ENCODE peak calls at places on chromosomes 12 and 14, in nine cellular contexts. K, Y, N, P, W, F, J, B and Z are unnamed samples. For H3K4me1, the result is how much of the 10 kb centered on the place peaks cover.

GRCh38 chr12:44019118-44019517 is 183.2 kb downstream of the TMEM117 start:
- DNase-seq in W (no peak), P (no peak), Y (no peak), K (no peak), N (no peak), J (no peak), F (no peak), B (no peak), Z (no peak)

GRCh38 chr14:100715803-100716202 is 10.9 kb upstream of the DLK1 start:
- DNase-seq in K (no peak), P (no peak), N (no peak), Y (no peak), W (no peak), B (no peak), J (no peak), F (no peak), Z (no peak)

GRCh38 chr14:34161351-34162169 is 210.7 kb upstream of the EGLN3 start:
- DNase-seq in N (no peak), F (no peak), B (no peak), P (no peak), W (no peak), Y (no peak), K (no peak), J (no peak), Z (no peak)

GRCh38 chr12:105831372-105831771 is 307.4 kb downstream of the NUAK1 start:
- DNase-seq in F (no peak), B (no peak), J (no peak), N (no peak), Y (no peak), P (no peak), W (no peak), K (no peak), Z (peak)

GRCh38 chr12:102023343-102023930 is 38.4 kb downstream of the WASHC3 start:
- DNase-seq in K (no peak), N (no peak), P (no peak), J (no peak), W (no peak), B (no peak), F (no peak), Y (no peak), Z (no peak)

GRCh38 chr12:85733984-85734383 is 102.2 kb downstream of the RASSF9 start:
- DNase-seq in W (no peak), N (no peak), J (no peak), F (no peak), B (no peak), P (no peak), Y (no peak), K (no peak), Z (no peak)

GRCh38 chr14:57833304-57833703 is 32.6 kb downstream of the SLC35F4 start:
- DNase-seq in N (peak), B (peak), F (no peak), J (no peak), Y (peak), W (no peak), P (peak), K (peak), Z (no peak)

GRCh38 chr12:50039151-50039835 is 14.0 kb upstream of the RACGAP1 start:
- DNase-seq in N (peak), J (peak), K (peak), B (peak), F (peak), P (peak), W (peak), Y (peak), Z (peak)

GRCh38 chr12:114414866-114415524 is 9.1 kb upstream of the TBX5 start:
- DNase-seq in J (no peak), W (no peak), F (no peak), P (no peak), Y (no peak), N (no peak), B (no peak), K (no peak), Z (no peak)

GRCh38 chr12:67531051-67531450 is 117.5 kb upstream of the DYRK2 start:
- DNase-seq in J (no peak), K (no peak), Y (no peak), W (no peak), P (no peak), N (no peak), F (no peak), B (no peak), Z (peak)

GRCh38 chr14:37230551-37231194 is 32.9 kb downstream of the MIPOL1 start:
- DNase-seq in F (no peak), B (no peak), P (peak), J (peak), N (peak), K (no peak), Y (no peak), W (no peak), Z (no peak)

GRCh38 chr14:66652736-66653135 is 144.8 kb downstream of the GPHN start:
- DNase-seq in B (no peak), W (no peak), K (no peak), Y (no peak), N (no peak), P (no peak), J (no peak), F (no peak), Z (no peak)

GRCh38 chr14:55062517-55063351 is 11.3 kb downstream of the MAPK1IP1L start:
- DNase-seq in J (no peak), B (peak), F (no peak), N (no peak), K (no peak), P (no peak), Y (peak), W (no peak), Z (no peak)

GRCh38 chr14:53355581-53356112 is 202.5 kb upstream of the DDHD1 start:
- DNase-seq in B (no peak), J (no peak), Y (no peak), K (no peak), F (no peak), W (no peak), N (peak), P (peak), Z (no peak)

GRCh38 chr14:65237956-65238355 is 135.6 kb upstream of the MAX start:
- DNase-seq in N (no peak), K (no peak), B (no peak), Y (no peak), W (no peak), P (no peak), F (peak), J (peak), Z (no peak)

GRCh38 chr14:25622752-25623151 is 572.8 kb upstream of the STXBP6 start:
- DNase-seq in B (no peak), P (no peak), J (no peak), W (no peak), Y (no peak), N (no peak), F (no peak), K (no peak), Z (no peak)

GRCh38 chr12:113163030-113163360 is 13.5 kb downstream of the CFAP73 start:
- DNase-seq in F (no peak), B (no peak), Y (no peak), W (no peak), J (no peak), K (no peak), P (no peak), N (no peak), Z (no peak)

GRCh38 chr12:113164014-113164413 is 14.5 kb downstream of the CFAP73 start:
- DNase-seq in N (no peak), J (no peak), P (no peak), W (no peak), Y (no peak), F (no peak), B (no peak), K (no peak), Z (no peak)

GRCh38 chr12:113159937-113160336 is 10.4 kb downstream of the CFAP73 start:
- DNase-seq in B (no peak), J (no peak), N (no peak), P (no peak), W (no peak), K (no peak), Y (no peak), F (no peak), Z (no peak)

GRCh38 chr12:113162102-113163029 is 12.8 kb downstream of the CFAP73 start:
- DNase-seq in F (no peak), B (peak), K (no peak), J (peak), W (no peak), N (no peak), P (no peak), Y (no peak), Z (no peak)

GRCh38 chr12:113161415-113162016 is 12.0 kb downstream of the CFAP73 start:
- DNase-seq in N (peak), Y (no peak), P (peak), J (peak), K (no peak), B (no peak), F (no peak), W (no peak), Z (no peak)
- TF ChIP-seq POLR2A in N (no peak), Y (no peak), P (no peak), J (no peak), K (no peak), B (no peak), F (no peak), W (no peak), Z (no peak)

DNA sequence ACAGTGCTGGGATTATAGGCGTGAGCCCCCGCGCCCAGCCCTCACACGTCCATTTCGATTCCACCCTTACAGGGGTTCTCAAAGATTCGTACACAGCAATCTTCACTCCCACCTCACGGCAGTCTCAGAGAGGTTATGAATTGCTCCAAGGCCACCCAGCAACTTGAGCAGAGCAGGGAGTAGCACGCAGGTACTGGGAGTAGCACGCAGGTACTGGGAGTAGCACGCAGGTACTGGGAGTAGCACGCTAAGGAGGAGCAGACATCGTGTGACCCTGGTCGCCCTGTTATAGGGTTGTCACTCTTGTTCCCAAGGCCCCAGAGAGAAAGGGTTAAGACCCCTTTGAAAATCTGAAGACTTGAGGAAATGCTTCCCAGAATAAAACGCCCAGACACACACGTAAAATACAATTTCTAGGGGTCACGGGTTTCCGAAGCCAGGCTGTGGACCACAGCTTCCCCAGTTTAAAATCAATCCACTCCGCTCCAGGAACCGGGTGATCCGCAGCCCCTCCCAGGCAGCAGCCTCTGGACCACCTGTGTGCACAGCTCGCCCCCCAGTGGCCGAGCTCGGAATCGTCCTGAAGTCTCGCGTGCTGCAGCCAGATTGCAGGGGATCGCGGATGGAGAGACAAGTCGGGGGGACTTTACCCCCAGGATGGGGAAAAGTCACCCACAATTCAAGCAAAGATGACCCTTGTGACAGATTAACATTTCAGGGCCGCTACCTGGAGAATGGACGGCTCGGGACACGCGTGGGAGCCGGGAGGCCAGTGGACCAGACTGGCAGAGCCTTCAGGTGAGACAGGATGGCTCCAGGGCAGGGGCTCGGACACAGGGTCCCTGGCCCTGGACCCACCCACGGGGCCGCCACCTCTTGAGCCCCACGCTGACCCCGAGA is 92.0 kb downstream of the SCARB1 start:
- DNase-seq in Y (peak), J (peak), K (peak), W (peak), F (peak), N (peak), B (peak), P (peak), Z (peak)
- H3K4me1 ChIP-seq in Y (under half), J (under half), K (under half), W (under half), F (under half), N (under half), B (under half), P (half or more), Z (under half)

GRCh38 chr12:133037207-133038005 is at the start of gene ZNF84:
- DNase-seq in J (peak), Y (peak), N (peak), P (peak), W (peak), K (peak), F (peak), B (peak), Z (peak)
- TF ChIP-seq POLR2A in J (no peak), Y (peak), N (no peak), P (peak), W (peak), K (peak), F (no peak), B (peak), Z (peak)

DNA sequence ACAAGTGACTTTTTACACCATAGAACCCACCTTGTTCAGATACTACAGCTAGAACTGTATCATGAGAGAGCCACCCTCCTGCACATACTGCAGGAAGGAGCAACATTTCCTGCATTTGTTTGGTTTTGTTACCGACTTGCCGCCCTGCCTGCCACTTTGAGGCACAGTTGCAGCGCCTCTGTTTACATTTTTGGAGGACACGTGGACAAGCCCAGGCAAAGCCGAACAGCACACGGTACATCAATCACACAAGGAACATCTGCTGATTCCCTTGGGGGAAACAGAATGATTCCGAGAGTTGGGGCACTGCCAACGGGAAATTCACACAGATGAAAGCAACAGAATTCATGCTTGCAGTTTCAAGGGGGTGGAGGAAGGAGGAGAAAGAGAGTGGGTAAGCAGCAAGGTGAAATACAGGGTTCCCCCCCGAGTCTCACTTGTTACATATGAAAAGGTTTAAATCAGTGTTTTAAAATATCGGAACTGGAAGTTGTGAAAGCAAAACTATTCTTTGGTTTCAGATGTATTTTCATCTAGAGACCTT is 110.7 kb downstream of the BTG1 start:
- DNase-seq in W (peak), F (peak), N (peak), P (peak), B (peak), J (peak), Y (peak), K (peak), Z (peak)
- H3K4me1 ChIP-seq in W (under half), F (half or more), N (under half), P (under half), B (under half), J (under half), Y (under half), K (under half), Z (half or more)

DNA sequence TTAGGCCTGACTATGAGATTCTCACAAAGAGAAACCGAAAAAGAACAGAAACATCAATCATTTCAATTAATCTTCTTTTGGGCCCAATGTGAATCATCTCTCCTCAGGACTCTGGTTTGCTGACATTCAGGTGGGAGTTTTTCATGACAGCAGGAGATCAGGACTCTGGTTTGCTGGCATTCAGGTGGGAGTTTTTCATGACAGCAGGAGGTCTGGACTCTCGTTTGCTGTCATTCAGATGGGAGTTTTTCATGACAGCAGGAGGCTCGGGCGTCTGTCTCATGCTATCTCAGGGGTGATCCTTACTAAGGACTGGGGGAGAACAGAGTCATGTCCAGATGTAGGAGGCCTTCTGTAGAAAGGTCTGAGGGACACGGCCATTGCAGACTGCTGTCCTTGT is 40.1 kb upstream of the PARP11 start:
- DNase-seq in B (no peak), N (no peak), P (no peak), W (no peak), J (no peak), K (no peak), Y (no peak), F (no peak), Z (no peak)
- TF ChIP-seq POLR2A in B (no peak), N (no peak), P (no peak), W (no peak), J (no peak), K (no peak), Y (no peak), F (no peak), Z (no peak)

GRCh38 chr14:89307409-89307808 is 109.6 kb downstream of the FOXN3 start:
- DNase-seq in Y (no peak), K (no peak), B (no peak), F (no peak), P (no peak), W (no peak), N (no peak), J (no peak), Z (no peak)
- H3K4me1 ChIP-seq in Y (under half), K (under half), B (half or more), F (half or more), P (under half), W (under half), N (under half), J (under half), Z (half or more)

DNA sequence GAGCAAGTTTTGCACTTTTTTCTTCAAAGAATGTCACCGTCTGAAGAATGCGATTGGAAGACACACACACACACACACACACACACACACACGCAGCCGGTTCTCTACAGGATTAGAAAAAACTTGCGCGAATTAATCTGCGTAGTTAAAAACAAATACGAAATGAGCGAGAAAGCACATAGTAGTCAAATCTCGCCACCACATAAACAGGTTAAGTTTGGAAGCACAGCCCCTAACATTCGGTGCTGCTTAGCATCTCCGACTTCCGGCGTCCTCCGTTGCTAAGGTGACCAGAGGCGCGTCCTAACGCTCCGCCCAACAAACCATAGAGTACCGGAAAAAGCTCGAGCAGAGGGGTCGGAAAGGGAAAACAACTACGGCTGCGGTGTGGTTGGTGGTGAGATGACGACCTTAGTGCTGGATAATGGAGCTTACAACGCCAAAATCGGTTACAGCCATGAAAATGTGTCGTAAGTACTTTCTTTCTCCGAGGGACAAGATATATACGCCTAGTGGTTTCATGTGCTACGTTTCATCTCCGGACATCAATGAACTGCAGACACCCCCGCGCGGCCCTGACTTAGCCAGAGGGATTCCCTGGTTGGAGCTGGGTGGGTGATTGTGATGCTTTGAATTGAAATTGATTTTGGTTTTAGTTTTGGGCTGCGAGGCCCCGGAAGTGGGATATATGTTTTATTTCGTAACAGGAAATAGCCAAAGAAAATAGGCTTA is at the start of gene ACTR6:
- DNase-seq in P (peak), F (peak), K (peak), W (peak), Y (peak), B (peak), N (peak), J (peak), Z (peak)
- TF ChIP-seq POLR2A in P (peak), F (no peak), K (peak), W (peak), Y (no peak), B (peak), N (peak), J (no peak), Z (no peak)